ENCODE peak calls at places on chromosomes 2 and 18, in six cellular contexts. H is activated CD4-positive, CD25-positive, alpha-beta regulatory T cell treated with anti-CD3 and anti-CD28 coated beads, Interleukin-2, amount 50 U/mL, for 72 hours; R is NCI-H1930; D is NCI-H2029; L is cardiac fibroblast; Z is stimulated activated CD4-positive, alpha-beta T cell treated with anti-CD3 and anti-CD28 coated beads, Interleukin-2, amount 100 ng/mL, for 48 hours. P is an unnamed sample.

GRCh38 chr2:20186078-20186854 is 38.7 kb downstream of the SDC1 start:
- DNase-seq in D (no peak), Z (no peak), H (no peak), L (peak), R (no peak), P (no peak)

GRCh38 chr18:79570266-79571201 is 109.1 kb upstream of the CTDP1 start:
- DNase-seq in L (peak), Z (no peak), D (no peak), R (no peak), H (peak), P (no peak)

GRCh38 chr2:35591886-35592285 is 763.7 kb upstream of the CRIM1 start:
- DNase-seq in R (no peak), D (no peak), Z (no peak), L (no peak), H (no peak), P (no peak)

GRCh38 chr2:98768765-98769476 is 38.0 kb upstream of the MGAT4A start:
- DNase-seq in Z (no peak), L (peak), D (peak), H (no peak), R (no peak), P (no peak)

GRCh38 chr18:28175047-28175929 is 1.6 kb downstream of the CDH2 start:
- DNase-seq in L (peak), R (no peak), H (no peak), Z (no peak), D (no peak), P (no peak)

GRCh38 chr2:138123741-138124140 is 159.5 kb downstream of the HNMT start:
- DNase-seq in Z (no peak), L (no peak), R (no peak), H (no peak), D (no peak), P (no peak)

GRCh38 chr2:43402452-43402937 is 176.1 kb upstream of the ZFP36L2 start:
- DNase-seq in D (no peak), R (no peak), Z (no peak), L (no peak), H (no peak), P (no peak)

GRCh38 chr18:33717339-33717738 is 139.3 kb downstream of the ASXL3 start:
- DNase-seq in D (no peak), H (no peak), L (no peak), R (no peak), Z (no peak), P (no peak)

GRCh38 chr18:57931038-57931437 is 113.0 kb upstream of the NEDD4L start:
- DNase-seq in Z (no peak), D (no peak), L (no peak), R (no peak), H (no peak), P (no peak)

GRCh38 chr2:113180131-113180946 is 6.6 kb downstream of the PSD4 start:
- DNase-seq in H (no peak), R (no peak), D (no peak), L (no peak), Z (no peak), P (no peak)

GRCh38 chr2:108293850-108294249 is 5.2 kb downstream of the SULT1C2 start:
- DNase-seq in Z (no peak), H (no peak), R (no peak), D (no peak), L (no peak), P (no peak)

GRCh38 chr18:49751427-49752094 is 61.8 kb downstream of the ACAA2 start:
- DNase-seq in L (no peak), D (no peak), H (no peak), Z (no peak), R (no peak), P (no peak)

GRCh38 chr18:41624461-41624860 is 330.6 kb upstream of the PIK3C3 start:
- DNase-seq in H (no peak), R (no peak), L (peak), D (no peak), Z (no peak), P (no peak)

GRCh38 chr18:3107740-3108151 is 94.8 kb upstream of the LPIN2 start:
- DNase-seq in R (no peak), L (no peak), Z (no peak), D (no peak), H (no peak), P (no peak)

GRCh38 chr18:12606592-12607315 is 51.2 kb downstream of the SPIRE1 start:
- DNase-seq in R (no peak), L (peak), H (no peak), D (no peak), Z (no peak), P (no peak)

GRCh38 chr2:24515841-24516240 is 24.8 kb downstream of the NCOA1 start:
- DNase-seq in L (no peak), R (no peak), D (no peak), H (no peak), Z (no peak), P (no peak)

GRCh38 chr2:65031341-65032015 is 24.7 kb upstream of the CEP68 start:
- DNase-seq in D (peak), L (no peak), Z (no peak), R (no peak), H (no peak), P (no peak)

GRCh38 chr18:581106-581505 is 926 bp downstream of the CETN1 start:
- DNase-seq in L (no peak), D (no peak), H (no peak), Z (no peak), R (no peak), P (no peak)

GRCh38 chr2:23235292-23235691 is 149.7 kb upstream of the KLHL29 start:
- DNase-seq in R (no peak), Z (no peak), L (no peak), H (no peak), D (no peak), P (no peak)

GRCh38 chr2:108325756-108326155 is 37.1 kb downstream of the SULT1C2 start:
- DNase-seq in R (no peak), D (no peak), H (no peak), L (peak), Z (no peak), P (no peak)

P was measured in iPS DF 19.7.